ENCODE peak calls at places on chromosomes 7 and 10, in nine cellular contexts. V, O, Y, P, Z, D, E, Q and L are unnamed samples. For H3K4me1 and H3K9me3, the result is how much of the 10 kb centered on the place peaks cover.

GRCh38 chr7:55784151-55784550 is 78.4 kb downstream of the SEPTIN14 start:
- DNase-seq in E (no peak), O (no peak), Z (no peak), P (no peak), V (no peak), Q (no peak), D (no peak), Y (no peak), L (peak)

GRCh38 chr7:118771672-118772071 is 547.2 kb downstream of the ANKRD7 start:
- DNase-seq in E (no peak), Z (no peak), Y (no peak), Q (no peak), V (no peak), D (no peak), O (no peak), P (no peak), L (no peak)

GRCh38 chr7:28096713-28097112 is 83.9 kb downstream of the JAZF1 start:
- DNase-seq in Y (peak), D (no peak), Q (peak), E (peak), Z (peak), P (peak), O (no peak), V (peak), L (no peak)

GRCh38 chr7:10888861-10889260 is 84.8 kb upstream of the PHF14 start:
- DNase-seq in V (no peak), Z (no peak), D (no peak), Q (peak), E (no peak), O (no peak), P (no peak), Y (no peak), L (no peak)

GRCh38 chr10:98235876-98236275 is 32.1 kb downstream of the LOXL4 start:
- DNase-seq in P (no peak), E (no peak), V (no peak), D (no peak), Q (no peak), Z (no peak), Y (no peak), O (no peak), L (no peak)

GRCh38 chr7:28112883-28113540 is 67.6 kb downstream of the JAZF1 start:
- DNase-seq in D (no peak), V (no peak), Q (no peak), E (no peak), Z (peak), O (no peak), P (no peak), Y (no peak), L (no peak)

GRCh38 chr7:149196705-149197171 is 1.4 kb downstream of the ZNF282 start:
- DNase-seq in V (no peak), P (no peak), O (no peak), D (no peak), Q (no peak), Y (peak), Z (no peak), E (no peak), L (no peak)

GRCh38 chr10:130801276-130801675 is 510.2 kb downstream of the TCERG1L start:
- DNase-seq in D (no peak), O (no peak), P (no peak), Z (no peak), Y (no peak), E (no peak), Q (no peak), V (no peak), L (no peak)

GRCh38 chr10:28201666-28202400 is 101.0 kb downstream of the MPP7 start:
- DNase-seq in D (no peak), Q (no peak), Z (no peak), E (no peak), Y (peak), V (peak), O (no peak), P (no peak), L (no peak)

GRCh38 chr10:88960854-88961253 is 8.3 kb upstream of the ACTA2 start:
- DNase-seq in D (no peak), Q (no peak), Z (no peak), V (no peak), E (no peak), P (no peak), O (no peak), Y (no peak), L (no peak)

GRCh38 chr7:50679218-50680007 is 103.3 kb downstream of the GRB10 start:
- DNase-seq in O (no peak), E (no peak), Q (peak), D (no peak), Z (no peak), Y (peak), V (peak), P (no peak), L (no peak)

GRCh38 chr7:132906193-132906829 is 175.6 kb downstream of the CHCHD3 start:
- DNase-seq in Z (no peak), Y (no peak), O (no peak), E (no peak), V (no peak), D (no peak), Q (no peak), P (no peak), L (no peak)

GRCh38 chr10:71623986-71624291 is 95.6 kb downstream of the C10orf105 start:
- DNase-seq in D (no peak), Z (no peak), V (no peak), Q (no peak), O (peak), Y (no peak), P (no peak), E (no peak), L (no peak)

GRCh38 chr7:150983893-150984368 is 5.8 kb upstream of the KCNH2 start:
- DNase-seq in V (peak), Q (peak), Z (no peak), E (peak), Y (peak), D (no peak), O (peak), P (no peak), L (no peak)

GRCh38 chr7:137399827-137400823 is 56.6 kb upstream of the PTN start:
- DNase-seq in D (no peak), E (no peak), Z (no peak), Q (no peak), P (no peak), Y (peak), V (peak), O (no peak), L (no peak)

GRCh38 chr10:23994459-23995046 is 214.4 kb upstream of the KIAA1217 start:
- DNase-seq in O (no peak), Z (peak), D (no peak), V (peak), P (no peak), Y (peak), E (peak), Q (no peak), L (no peak)

GRCh38 chr7:15508258-15508657 is 53.6 kb downstream of the AGMO start:
- DNase-seq in D (no peak), Y (peak), P (no peak), O (no peak), E (no peak), Z (no peak), Q (no peak), V (peak), L (no peak)

GRCh38 chr7:77727527-77727926 is 31.3 kb downstream of the RSBN1L start:
- DNase-seq in Z (no peak), E (no peak), Y (no peak), D (no peak), Q (no peak), O (no peak), V (no peak), P (no peak), L (no peak)

GRCh38 chr7:149469806-149470205 is 8.9 kb upstream of the ZNF777 start:
- DNase-seq in Z (no peak), D (no peak), E (no peak), O (no peak), Q (no peak), P (no peak), V (no peak), Y (no peak), L (peak)

GRCh38 chr7:26937956-26938623 is 73.7 kb upstream of the SKAP2 start:
- DNase-seq in P (no peak), O (no peak), Y (peak), E (no peak), V (no peak), Q (no peak), D (no peak), Z (no peak), L (no peak)

GRCh38 chr7:90642978-90643377 is 46.9 kb downstream of the CDK14 start:
- DNase-seq in P (no peak), E (no peak), D (no peak), Z (no peak), Q (no peak), O (no peak), Y (no peak), V (no peak), L (no peak)

GRCh38 chr10:43310872-43311271 is 44.0 kb upstream of the RASGEF1A start:
- DNase-seq in D (no peak), Z (no peak), Y (no peak), V (no peak), Q (no peak), O (no peak), P (no peak), E (no peak), L (no peak)

GRCh38 chr7:78530351-78530750 is 731.8 kb downstream of the PHTF2 start:
- DNase-seq in E (no peak), D (no peak), Q (no peak), P (no peak), Y (peak), V (peak), O (no peak), Z (no peak), L (no peak)

GRCh38 chr7:113026941-113027340 is 59.7 kb downstream of the GPR85 start:
- DNase-seq in Y (no peak), E (no peak), D (no peak), P (no peak), V (peak), O (no peak), Q (no peak), Z (no peak), L (no peak)

GRCh38 chr10:107689318-107689717 is 524.8 kb upstream of the SORCS1 start:
- DNase-seq in V (no peak), Y (no peak), D (no peak), Z (no peak), O (no peak), Q (no peak), P (no peak), E (no peak), L (no peak)

GRCh38 chr10:112677689-112678088 is 230.7 kb downstream of the VTI1A start:
- DNase-seq in Y (no peak), D (no peak), Q (no peak), P (no peak), O (no peak), V (no peak), E (no peak), Z (no peak), L (no peak)

GRCh38 chr7:139648941-139649425 is 125.5 kb downstream of the CLEC2L start:
- DNase-seq in Y (no peak), D (no peak), P (no peak), V (no peak), Q (peak), Z (no peak), E (peak), O (peak), L (no peak)

GRCh38 chr10:34299105-34299611 is 515.9 kb downstream of the PARD3 start:
- DNase-seq in V (peak), Y (peak), E (no peak), Z (no peak), D (no peak), O (no peak), Q (no peak), P (no peak), L (no peak)

GRCh38 chr10:70561558-70561957 is 41.0 kb downstream of the PRF1 start:
- DNase-seq in E (no peak), O (no peak), Y (no peak), P (no peak), V (no peak), Q (no peak), D (peak), Z (no peak), L (no peak)

GRCh38 chr10:124389613-124390361 is 28.9 kb downstream of the OAT start:
- DNase-seq in D (no peak), V (no peak), P (no peak), Y (no peak), Z (peak), O (no peak), E (peak), Q (no peak), L (no peak)

GRCh38 chr10:123970207-123970926 is 78.8 kb upstream of the CPXM2 start:
- DNase-seq in V (no peak), O (no peak), D (no peak), Z (no peak), E (no peak), P (no peak), Y (no peak), Q (no peak), L (no peak)

GRCh38 chr10:104441601-104442000 is 88.0 kb downstream of the CFAP58 start:
- DNase-seq in O (no peak), E (no peak), Y (peak), Z (no peak), Q (no peak), D (no peak), P (no peak), V (peak), L (no peak)

GRCh38 chr7:108062250-108063014 is 59.5 kb upstream of the LAMB1 start:
- DNase-seq in Z (no peak), Q (no peak), Y (peak), D (no peak), V (peak), E (no peak), O (no peak), P (no peak), L (no peak)

GRCh38 chr7:17632401-17632800 is 307.9 kb downstream of the SNX13 start:
- DNase-seq in P (no peak), Q (no peak), E (no peak), Y (no peak), Z (no peak), D (no peak), V (no peak), O (no peak), L (no peak)

GRCh38 chr7:106088014-106088413 is 24.1 kb downstream of the SYPL1 start:
- DNase-seq in Y (no peak), Z (no peak), Q (no peak), E (no peak), P (no peak), O (no peak), V (no peak), D (no peak), L (no peak)

GRCh38 chr7:104552102-104552501 is 223.7 kb downstream of the LHFPL3 start:
- DNase-seq in D (no peak), O (no peak), P (no peak), E (no peak), Q (no peak), Z (peak), Y (peak), V (peak), L (no peak)

GRCh38 chr7:988426-988911 is 5.5 kb downstream of the CYP2W1 start:
- DNase-seq in Y (no peak), D (no peak), Z (no peak), O (peak), E (no peak), V (peak), P (no peak), Q (no peak), L (no peak)
- H3K4me1 ChIP-seq in Y (under half), D (under half), Z (under half), O (under half), E (under half), V (under half), P (under half), Q (under half), L (under half)

DNA sequence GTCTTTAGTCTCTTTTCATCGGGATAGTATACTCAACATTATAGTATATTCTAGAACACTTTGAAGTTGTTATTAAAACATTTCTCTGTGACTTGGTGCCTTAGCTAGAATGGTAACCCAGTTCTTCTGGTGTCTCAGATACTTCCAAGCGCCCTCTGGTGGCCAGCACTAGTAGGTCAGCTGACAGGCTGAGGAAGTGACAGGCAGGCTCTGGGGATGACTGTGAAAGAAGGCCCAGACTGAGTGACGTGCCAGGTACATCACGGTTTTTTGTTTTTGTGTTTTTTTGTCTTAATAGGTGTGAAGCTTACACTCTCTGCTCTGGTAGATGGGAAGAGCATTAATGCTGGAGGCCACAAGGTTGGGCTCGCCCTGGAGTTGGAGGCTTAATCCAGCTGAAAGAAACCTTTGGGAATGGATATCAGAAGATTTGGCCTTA is 5.1 kb downstream of the COMTD1 start:
- DNase-seq in V (peak), Y (peak), O (peak), Q (peak), E (peak), Z (peak), D (peak), P (peak), L (no peak)
- H3K27ac ChIP-seq in V (no peak), Y (no peak), O (no peak), Q (peak), E (peak), Z (no peak), D (peak), P (peak), L (no peak)

DNA sequence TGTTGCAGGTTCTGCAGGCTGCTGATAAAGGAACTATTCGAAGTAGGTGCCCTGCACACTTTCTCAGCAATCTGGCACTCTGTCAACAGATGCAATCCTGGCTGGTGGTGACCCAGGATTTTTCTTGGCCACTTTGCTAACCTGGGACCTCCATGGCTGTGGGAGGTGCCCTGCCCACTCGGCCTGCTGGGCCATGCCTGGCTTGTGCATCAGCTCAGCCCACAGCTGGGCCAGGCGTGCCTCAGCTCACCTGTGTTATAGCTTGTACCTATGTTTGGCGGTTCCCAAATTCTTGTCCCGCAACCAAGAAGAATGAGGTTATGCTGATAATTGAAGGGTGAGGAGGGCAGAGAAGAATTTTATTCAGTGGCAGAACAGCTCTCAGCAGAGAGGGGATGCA is 141.7 kb downstream of the NPY start:
- DNase-seq in Z (no peak), O (no peak), E (no peak), Q (no peak), D (no peak), Y (no peak), P (no peak), V (no peak), L (no peak)
- H3K9me3 ChIP-seq in Z (under half), O (under half), E (under half), Q (under half), D (under half), Y (under half), P (under half), V (under half), L (under half)

GRCh38 chr7:37131855-37132254 is 316.8 kb downstream of the ELMO1 start:
- DNase-seq in O (no peak), D (no peak), P (no peak), E (no peak), Y (no peak), Z (no peak), V (no peak), Q (no peak), L (no peak)
- H3K4me1 ChIP-seq in O (under half), D (under half), P (under half), E (under half), Y (under half), Z (under half), V (under half), Q (under half), L (under half)

GRCh38 chr7:81299272-81299671 is 380.4 kb upstream of the SEMA3C start:
- DNase-seq in Q (no peak), Y (peak), P (no peak), O (no peak), V (peak), D (no peak), Z (peak), E (no peak), L (no peak)
- H3K27ac ChIP-seq in Q (no peak), Y (peak), P (no peak), O (no peak), V (peak), D (peak), Z (no peak), E (no peak), L (peak)

GRCh38 chr7:141042222-141043193 is 27.8 kb upstream of the MRPS33 start:
- DNase-seq in Y (peak), E (no peak), Z (no peak), Q (no peak), V (no peak), O (no peak), D (no peak), P (no peak), L (no peak)
- H3K9me3 ChIP-seq in Y (under half), E (under half), Z (under half), Q (under half), V (under half), O (under half), D (under half), P (under half), L (under half)

GRCh38 chr10:133391761-133392518 is 2.0 kb upstream of the MTG1 start:
- DNase-seq in P (no peak), Z (no peak), O (no peak), Y (no peak), E (peak), Q (no peak), D (peak), V (no peak), L (no peak)

GRCh38 chr10:133388265-133388972 is 5.5 kb upstream of the MTG1 start:
- DNase-seq in Y (peak), E (peak), O (no peak), Q (no peak), P (no peak), Z (no peak), D (peak), V (no peak), L (no peak)

GRCh38 chr10:133391249-133391635 is 2.7 kb upstream of the MTG1 start:
- DNase-seq in V (no peak), Z (no peak), D (peak), Q (no peak), O (no peak), E (peak), P (no peak), Y (no peak), L (no peak)

GRCh38 chr10:133390597-133391248 is 3.2 kb upstream of the MTG1 start:
- DNase-seq in P (no peak), Z (no peak), V (no peak), Q (no peak), O (no peak), E (peak), Y (no peak), D (peak), L (no peak)

GRCh38 chr10:133388973-133389818 is 4.8 kb upstream of the MTG1 start:
- DNase-seq in E (peak), Q (peak), V (no peak), D (peak), Z (no peak), P (no peak), Y (no peak), O (no peak), L (no peak)
- H3K4me1 ChIP-seq in E (under half), Q (under half), V (under half), D (under half), Z (under half), P (under half), Y (under half), O (under half), L (under half)

GRCh38 chr10:13659887-13660544 is 73.3 kb downstream of the PRPF18 start:
- DNase-seq in Q (peak), Y (peak), E (peak), D (no peak), Z (peak), P (peak), O (peak), V (peak), L (no peak)
- H3K27ac ChIP-seq in Q (no peak), Y (no peak), E (no peak), D (peak), Z (no peak), P (no peak), O (peak), V (peak), L (peak)

DNA sequence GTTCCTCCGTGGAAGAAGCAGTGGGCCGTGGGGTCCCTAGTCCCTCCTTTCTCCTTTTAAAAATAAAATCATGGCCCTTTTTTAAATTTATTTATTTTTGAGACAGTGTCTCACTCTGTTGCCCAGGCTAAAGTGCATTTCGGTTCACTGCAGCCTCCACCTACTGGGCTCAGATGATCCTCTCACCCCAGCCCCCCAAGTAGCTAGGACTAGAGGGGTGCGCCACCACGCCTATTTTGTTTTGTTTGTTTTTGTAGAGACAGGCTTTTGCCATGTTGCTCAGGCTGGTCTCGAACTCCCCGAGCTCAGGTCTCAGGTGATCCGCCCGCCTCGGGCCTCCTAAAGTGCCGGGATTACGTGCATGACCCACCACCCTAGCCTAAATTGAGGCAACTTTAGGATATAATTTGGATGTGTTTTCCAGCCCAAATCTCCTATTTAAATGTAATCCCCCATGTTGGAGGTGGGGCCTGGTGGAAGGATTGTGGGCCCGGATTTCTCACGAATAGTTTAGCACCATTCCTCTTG is 796 bp downstream of the ZNF736 start:
- DNase-seq in Y (no peak), O (no peak), D (no peak), E (no peak), V (no peak), P (no peak), Z (no peak), Q (no peak), L (no peak)
- H3K9me3 ChIP-seq in Y (under half), O (under half), D (under half), E (under half), V (under half), P (under half), Z (under half), Q (under half), L (under half)

GRCh38 chr10:78210976-78211375 is 177.3 kb downstream of the RPS24 start:
- DNase-seq in D (no peak), Q (no peak), Z (no peak), V (no peak), Y (no peak), O (no peak), E (no peak), P (no peak), L (no peak)
- H3K4me1 ChIP-seq in D (under half), Q (under half), Z (under half), V (under half), Y (under half), O (under half), E (under half), P (under half), L (under half)